ENCODE peak calls at places on chromosomes 2 and 18, in five cellular contexts. T is mammary epithelial cell; G is hepatic stellate cell; R is stimulated activated CD4-positive, alpha-beta T cell treated with anti-CD3 and anti-CD28 coated beads, Interleukin-4, amount 100 ng/mL, for 48 hours; P is activated CD8-positive, alpha-beta memory T cell treated with anti-CD3 and anti-CD28 coated beads for 1 hour. S is an unnamed sample.

GRCh38 chr2:24385366-24385765 is 25.0 kb upstream of the ITSN2 start:
- DNase-seq in T (peak), G (no peak), R (no peak), P (no peak), S (no peak)

GRCh38 chr2:86521922-86522321 is 41.3 kb downstream of the CHMP3 start:
- DNase-seq in T (no peak), G (no peak), R (no peak), P (no peak), S (no peak)

GRCh38 chr2:203648273-203648672 is 58.2 kb upstream of the CD28 start:
- DNase-seq in T (no peak), G (no peak), R (no peak), P (no peak), S (no peak)

GRCh38 chr2:147173186-147173575 is 671.6 kb upstream of the ACVR2A start:
- DNase-seq in T (peak), G (no peak), R (no peak), P (no peak), S (no peak)

GRCh38 chr2:16665746-16666452 is at the start of gene CYRIA:
- DNase-seq in T (peak), G (no peak), R (peak), P (no peak), S (no peak)

GRCh38 chr2:231593666-231594065 is 1.0 kb downstream of the TEX44 start:
- DNase-seq in T (no peak), G (no peak), R (no peak), P (no peak), S (no peak)

GRCh38 chr2:45661828-45662227 is 10.4 kb downstream of the PRKCE start:
- DNase-seq in T (no peak), G (no peak), R (no peak), P (no peak), S (no peak)

GRCh38 chr18:68438983-68439382 is 275.9 kb downstream of the TMX3 start:
- DNase-seq in T (peak), G (no peak), R (no peak), P (no peak), S (no peak)

GRCh38 chr18:23151414-23152099 is 16.3 kb downstream of the CABLES1 start:
- DNase-seq in T (no peak), G (no peak), R (no peak), P (no peak), S (no peak)

GRCh38 chr2:126600715-126601114 is 55.2 kb upstream of the GYPC start:
- DNase-seq in T (no peak), G (no peak), R (no peak), P (no peak), S (no peak)

GRCh38 chr18:67358947-67359346 is 157.6 kb downstream of the DSEL start:
- DNase-seq in T (no peak), G (no peak), R (no peak), P (no peak), S (no peak)

GRCh38 chr2:241399941-241400922 is 44.1 kb downstream of the FARP2 start:
- DNase-seq in T (peak), G (no peak), R (no peak), P (no peak), S (no peak)

GRCh38 chr2:140624188-140624587 is 1506.6 kb downstream of the LRP1B start:
- DNase-seq in T (no peak), G (no peak), R (no peak), P (no peak), S (no peak)

GRCh38 chr2:197423307-197423706 is 11.5 kb downstream of the SF3B1 start:
- DNase-seq in T (no peak), G (no peak), R (no peak), P (no peak), S (no peak)

GRCh38 chr18:57837917-57838548 is 34.9 kb upstream of the ATP8B1 start:
- DNase-seq in T (peak), G (no peak), R (peak), P (no peak), S (no peak)